ENCODE peak calls at places on chromosome 12, in nine cellular contexts. A is progenitor cell of endocrine pancreas, K is right lobe of liver, U is bronchial epithelial cell, V is tibial nerve, Y is lower leg skin, F is fibroblast of mammary gland, X is epithelial cell of proximal tubule, W is AG09319. D is an unnamed sample.

GRCh38 chr12:120980800-120981368 is 2.5 kb downstream of the HNF1A start:
- DNase-seq in A (peak; percentile 41), K (peak; percentile 80), U (no peak), V (no peak), Y (no peak), F (no peak), X (no peak), W (no peak), D (no peak)

GRCh38 chr12:58728397-58728796 is 191.9 kb downstream of the LRIG3 start:
- DNase-seq in A (no peak), K (no peak), U (peak; percentile 53), V (no peak), Y (no peak), F (peak; percentile 38), X (no peak), W (no peak), D (no peak)

GRCh38 chr12:46664771-46665287 is 161.0 kb downstream of the SLC38A4 start:
- DNase-seq in A (no peak), K (no peak), U (peak; percentile 98), V (no peak), Y (no peak), F (peak; percentile 96), X (peak; percentile 82), W (peak; percentile 67), D (no peak)

GRCh38 chr12:3896851-3897351 is 23.7 kb upstream of the PARP11 start:
- DNase-seq in A (no peak), K (no peak), U (peak; percentile 56), V (no peak), Y (peak; percentile 19), F (peak; percentile 18), X (no peak), W (no peak), D (no peak)

GRCh38 chr12:110741795-110742717 is 635 bp downstream of the PPP1CC start:
- DNase-seq in A (no peak), K (peak; percentile 59), U (peak; percentile 43), V (no peak), Y (peak; percentile 20), F (peak; percentile 55), X (no peak), W (no peak), D (peak; percentile 51)

GRCh38 chr12:16228067-16228466 is 49.4 kb downstream of the SLC15A5 start:
- DNase-seq in A (no peak), K (no peak), U (peak; percentile 23), V (no peak), Y (no peak), F (peak; percentile 39), X (no peak), W (no peak), D (no peak)

GRCh38 chr12:47361389-47362031 is 281.8 kb upstream of the AMIGO2 start:
- DNase-seq in A (no peak), K (peak; percentile 54), U (peak; percentile 75), V (no peak), Y (peak; percentile 25), F (no peak), X (no peak), W (no peak), D (peak; percentile 15)

GRCh38 chr12:61487728-61488127 is 772.5 kb upstream of the USP15 start:
- DNase-seq in A (no peak), K (no peak), U (no peak), V (no peak), Y (no peak), F (no peak), X (no peak), W (no peak), D (no peak)

GRCh38 chr12:26121841-26122680 is 2.8 kb downstream of the BHLHE41 start:
- DNase-seq in A (peak; percentile 45), K (no peak), U (no peak), V (no peak), Y (no peak), F (peak; percentile 15), X (no peak), W (no peak), D (peak; percentile 44)

GRCh38 chr12:114789276-114789675 is 105.3 kb upstream of the TBX3 start:
- DNase-seq in A (no peak), K (no peak), U (no peak), V (no peak), Y (no peak), F (no peak), X (no peak), W (no peak), D (no peak)

GRCh38 chr12:103561174-103561573 is 25.9 kb upstream of the STAB2 start:
- DNase-seq in A (no peak), K (no peak), U (peak; percentile 57), V (no peak), Y (no peak), F (peak; percentile 47), X (no peak), W (no peak), D (no peak)

GRCh38 chr12:18243238-18243637 is 18.1 kb upstream of the PIK3C2G start:
- DNase-seq in A (no peak), K (no peak), U (no peak), V (no peak), Y (no peak), F (no peak), X (no peak), W (no peak), D (no peak)

GRCh38 chr12:18242380-18243089 is 18.8 kb upstream of the PIK3C2G start:
- DNase-seq in A (no peak), K (peak; percentile 67), U (peak; percentile 16), V (no peak), Y (no peak), F (no peak), X (no peak), W (no peak), D (no peak)

GRCh38 chr12:18250313-18250916 is 10.9 kb upstream of the PIK3C2G start:
- DNase-seq in A (no peak), K (no peak), U (peak; percentile 67), V (no peak), Y (no peak), F (peak; percentile 74), X (peak; percentile 16), W (peak; percentile 44), D (peak; percentile 32)

DNA sequence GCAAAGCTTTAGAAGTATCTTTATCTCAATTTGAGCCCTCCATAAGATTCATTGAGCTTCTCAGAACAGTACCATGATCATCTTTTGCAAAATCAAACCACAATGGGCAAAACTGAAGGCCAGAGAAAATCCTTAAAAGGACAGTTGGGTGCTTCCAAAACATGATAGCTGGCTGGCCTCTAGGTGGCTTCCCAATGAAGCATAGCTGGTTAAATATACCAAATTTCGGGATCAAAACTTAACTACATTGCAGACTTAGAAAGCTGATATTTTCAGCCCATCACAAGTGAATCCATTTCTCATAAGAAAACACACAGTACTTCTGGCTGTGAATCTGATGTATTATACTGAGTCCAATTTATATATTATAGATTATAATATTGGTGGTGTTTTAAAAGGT is 15.3 kb upstream of the PIK3C2G start:
- DNase-seq in A (no peak), K (no peak), U (no peak), V (no peak), Y (no peak), F (no peak), X (no peak), W (no peak), D (no peak)
- TF ChIP-seq CTCF in A (peak; percentile 20), K (peak; percentile 21), U (no peak), V (no peak), Y (no peak), F (peak; percentile 29), X (peak; percentile 39), W (peak; percentile 5), D (no peak)

DNA sequence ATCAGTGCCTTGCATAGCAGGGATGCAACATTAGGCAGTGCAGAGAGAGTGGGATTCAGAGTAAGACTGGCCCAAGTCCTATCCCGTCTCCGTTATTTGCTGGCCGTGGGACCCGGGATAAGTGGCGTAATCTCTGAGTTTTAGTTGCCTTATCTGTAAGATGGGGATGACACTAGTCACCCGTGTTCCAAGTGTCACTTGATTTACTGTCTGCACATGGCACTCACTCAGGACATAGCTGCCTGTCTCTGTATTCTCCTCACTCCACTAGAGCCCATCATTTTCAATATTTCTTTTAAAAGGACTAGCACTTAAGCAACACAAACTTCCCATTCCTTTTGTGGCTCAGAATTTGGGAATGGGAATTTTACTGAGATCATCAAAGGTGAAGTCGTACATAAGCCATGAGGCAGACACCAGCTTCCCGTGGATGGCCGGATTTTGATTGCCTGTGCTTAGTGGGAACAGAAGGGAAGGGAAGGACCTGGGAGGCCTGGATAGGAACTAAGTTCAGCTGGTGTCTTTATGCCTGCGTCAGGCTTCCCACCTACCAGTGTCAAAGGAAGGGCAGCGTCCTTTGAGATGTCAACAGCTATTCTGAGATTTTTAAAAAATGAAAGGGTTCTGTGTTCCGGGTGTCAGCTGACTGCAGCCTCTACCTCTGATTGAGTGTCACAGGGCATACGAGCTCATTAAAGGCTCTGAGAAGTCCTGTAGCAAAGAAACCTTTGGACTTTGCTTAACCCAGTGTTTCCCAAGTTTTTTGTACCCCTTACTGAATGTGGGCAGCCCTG is 361.4 kb downstream of the CACNA1C start:
- DNase-seq in A (no peak), K (no peak), U (no peak), V (no peak), Y (no peak), F (no peak), X (no peak), W (no peak), D (no peak)
- TF ChIP-seq CTCF in A (no peak), K (no peak), U (no peak), V (no peak), Y (no peak), F (no peak), X (no peak), W (no peak), D (no peak)

DNA sequence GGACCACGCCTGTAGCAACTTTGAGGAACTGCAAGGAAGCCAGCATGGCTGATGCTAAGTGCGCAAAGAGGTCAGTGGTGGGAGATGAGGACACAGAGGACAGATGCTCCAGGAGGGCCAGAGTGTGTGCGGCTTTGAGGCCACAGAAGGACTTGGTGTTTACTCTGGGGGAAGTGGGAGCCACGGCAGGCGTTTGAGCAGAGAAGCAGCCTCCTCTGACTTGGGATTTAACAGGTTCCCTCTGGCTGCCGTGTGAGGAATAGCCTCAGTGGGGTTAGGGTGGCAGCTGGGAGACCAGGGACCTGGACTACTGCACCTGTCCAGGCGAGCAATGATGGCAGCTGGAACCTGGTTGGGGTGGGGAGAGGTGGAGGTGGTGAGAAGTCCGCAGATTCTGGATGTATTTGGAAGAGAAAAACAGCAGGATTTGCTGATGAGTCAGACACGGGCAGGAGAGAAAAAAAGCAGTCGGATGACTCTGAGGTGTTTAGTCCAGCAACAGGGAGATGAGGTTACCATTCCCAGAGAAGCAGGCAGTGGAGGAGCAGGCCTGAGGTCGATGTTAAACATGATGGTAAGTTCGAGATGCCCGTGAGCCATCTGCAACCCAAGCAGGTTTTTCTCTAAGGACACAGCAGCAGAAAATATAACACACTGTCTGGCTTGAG is 143.5 kb downstream of the SCARB1 start:
- DNase-seq in A (no peak), K (no peak), U (peak; percentile 78), V (no peak), Y (no peak), F (peak; percentile 88), X (peak; percentile 86), W (no peak), D (no peak)
- TF ChIP-seq CTCF in A (no peak), K (peak; percentile 15), U (peak; percentile 67), V (no peak), Y (no peak), F (peak; percentile 44), X (peak; percentile 60), W (peak; percentile 19), D (no peak)

DNA sequence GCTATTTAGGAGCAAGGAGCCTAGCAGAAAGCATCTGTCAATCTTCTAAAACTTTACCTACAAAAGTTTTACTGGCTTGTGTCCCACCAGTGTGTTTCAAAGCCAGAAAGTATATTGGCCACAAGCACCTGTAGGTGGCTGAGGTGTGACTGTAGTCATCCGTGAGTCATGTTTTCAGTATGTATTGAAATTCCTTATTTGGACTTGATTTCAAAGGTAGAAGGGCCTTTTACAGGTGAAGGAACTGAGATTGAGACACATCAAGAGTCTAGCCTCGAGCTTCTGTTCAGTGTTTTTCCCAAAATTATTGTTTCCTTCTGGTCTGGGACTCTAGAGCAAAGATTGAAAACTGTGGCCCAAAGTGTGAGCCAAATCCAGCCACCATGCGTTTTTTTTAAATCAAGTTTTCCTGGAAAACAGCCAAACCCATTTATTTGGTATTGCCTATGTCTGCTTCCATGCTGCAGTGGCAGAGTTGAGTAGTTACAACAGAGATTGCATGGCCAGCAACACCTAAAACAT is 195.3 kb upstream of the BCL2L14 start:
- DNase-seq in A (no peak), K (no peak), U (peak; percentile 88), V (no peak), Y (no peak), F (no peak), X (no peak), W (no peak), D (no peak)
- TF ChIP-seq CTCF in A (no peak), K (no peak), U (no peak), V (no peak), Y (no peak), F (no peak), X (no peak), W (no peak), D (no peak)

D was measured in endothelial cell.